ENCODE peak calls at places on chromosomes 3 and 15, in eight cellular contexts. One of them, this sample, is unnamed.

GRCh38 chr3:152458725-152459515 is 190.2 kb downstream of the MBNL1 start:
- DNase-seq in cardiac fibroblast: no peak
- DNase-seq in mucosa of descending colon: no peak
- DNase-seq in heart right ventricle: no peak
- DNase-seq in fibroblast of mammary gland: no peak
- DNase-seq in GM06990: no peak
- DNase-seq in fibroblast of the aortic adventitia: peak
- DNase-seq in psoas muscle: no peak
- DNase-seq in this sample: no peak

GRCh38 chr3:12143949-12144504 is 14.7 kb downstream of the TIMP4 start:
- DNase-seq in heart right ventricle: peak
- DNase-seq in fibroblast of the aortic adventitia: peak
- DNase-seq in cardiac fibroblast: peak
- DNase-seq in mucosa of descending colon: no peak
- DNase-seq in psoas muscle: peak
- DNase-seq in GM06990: no peak
- DNase-seq in fibroblast of mammary gland: peak
- DNase-seq in this sample: peak

GRCh38 chr15:100588638-100589242 is 13.2 kb downstream of the LINS1 start:
- DNase-seq in fibroblast of the aortic adventitia: peak
- DNase-seq in GM06990: no peak
- DNase-seq in fibroblast of mammary gland: peak
- DNase-seq in cardiac fibroblast: no peak
- DNase-seq in psoas muscle: no peak
- DNase-seq in heart right ventricle: no peak
- DNase-seq in mucosa of descending colon: no peak
- DNase-seq in this sample: peak

GRCh38 chr3:194377708-194378107 is 8.2 kb upstream of the LRRC15 start:
- DNase-seq in fibroblast of mammary gland: no peak
- DNase-seq in fibroblast of the aortic adventitia: no peak
- DNase-seq in GM06990: no peak
- DNase-seq in heart right ventricle: no peak
- DNase-seq in cardiac fibroblast: no peak
- DNase-seq in mucosa of descending colon: no peak
- DNase-seq in psoas muscle: no peak
- DNase-seq in this sample: no peak

GRCh38 chr3:195895078-195895899 is 13.1 kb downstream of the TNK2 start:
- DNase-seq in psoas muscle: peak
- DNase-seq in heart right ventricle: peak
- DNase-seq in fibroblast of mammary gland: no peak
- DNase-seq in mucosa of descending colon: peak
- DNase-seq in fibroblast of the aortic adventitia: peak
- DNase-seq in GM06990: peak
- DNase-seq in cardiac fibroblast: peak
- DNase-seq in this sample: peak

GRCh38 chr3:99172736-99173657 is 271.5 kb upstream of the DCBLD2 start:
- DNase-seq in GM06990: peak
- DNase-seq in psoas muscle: no peak
- DNase-seq in cardiac fibroblast: peak
- DNase-seq in fibroblast of the aortic adventitia: peak
- DNase-seq in fibroblast of mammary gland: peak
- DNase-seq in mucosa of descending colon: peak
- DNase-seq in heart right ventricle: peak
- DNase-seq in this sample: peak

GRCh38 chr3:149767720-149768119 is 15.4 kb upstream of the COMMD2 start:
- DNase-seq in GM06990: no peak
- DNase-seq in cardiac fibroblast: no peak
- DNase-seq in heart right ventricle: no peak
- DNase-seq in mucosa of descending colon: no peak
- DNase-seq in fibroblast of mammary gland: no peak
- DNase-seq in fibroblast of the aortic adventitia: no peak
- DNase-seq in psoas muscle: no peak
- DNase-seq in this sample: no peak

GRCh38 chr15:40807888-40808194 is 568 bp upstream of the DNAJC17 start:
- DNase-seq in fibroblast of mammary gland: peak
- DNase-seq in cardiac fibroblast: no peak
- DNase-seq in fibroblast of the aortic adventitia: no peak
- DNase-seq in psoas muscle: no peak
- DNase-seq in GM06990: no peak
- DNase-seq in heart right ventricle: no peak
- DNase-seq in mucosa of descending colon: no peak
- DNase-seq in this sample: no peak

GRCh38 chr3:81443457-81443782 is 318.0 kb downstream of the GBE1 start:
- DNase-seq in cardiac fibroblast: no peak
- DNase-seq in fibroblast of mammary gland: no peak
- DNase-seq in fibroblast of the aortic adventitia: no peak
- DNase-seq in GM06990: no peak
- DNase-seq in psoas muscle: no peak
- DNase-seq in heart right ventricle: no peak
- DNase-seq in mucosa of descending colon: no peak
- DNase-seq in this sample: no peak

DNA sequence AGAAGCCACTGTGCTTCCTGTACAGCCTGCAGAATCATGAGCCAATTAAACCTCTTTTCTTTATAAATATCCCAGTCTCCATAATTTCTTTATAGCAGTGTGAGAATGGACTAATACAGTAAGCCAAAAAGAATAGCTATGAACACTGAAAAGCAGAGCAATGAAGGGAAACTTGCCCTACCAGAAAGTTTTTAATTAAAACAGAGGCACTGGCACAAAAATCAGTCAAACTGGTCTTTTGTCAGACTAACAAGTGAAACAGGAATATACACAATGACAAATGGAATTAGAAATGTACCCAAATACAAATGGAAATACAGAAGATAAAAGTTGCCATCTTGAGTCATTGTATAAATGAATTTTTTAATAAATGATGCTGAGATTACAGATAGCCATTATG is 40.5 kb downstream of the POLQ start:
- DNase-seq in heart right ventricle: no peak
- DNase-seq in GM06990: no peak
- DNase-seq in cardiac fibroblast: no peak
- DNase-seq in mucosa of descending colon: no peak
- DNase-seq in fibroblast of mammary gland: no peak
- DNase-seq in psoas muscle: no peak
- DNase-seq in fibroblast of the aortic adventitia: no peak
- DNase-seq in this sample: no peak
- H3K4me3 ChIP-seq in heart right ventricle: no peak
- H3K4me3 ChIP-seq in GM06990: no peak
- H3K4me3 ChIP-seq in cardiac fibroblast: no peak
- H3K4me3 ChIP-seq in mucosa of descending colon: no peak
- H3K4me3 ChIP-seq in fibroblast of mammary gland: no peak
- H3K4me3 ChIP-seq in psoas muscle: no peak
- H3K4me3 ChIP-seq in fibroblast of the aortic adventitia: no peak
- H3K4me3 ChIP-seq in this sample: no peak

GRCh38 chr3:123725652-123726400 is 141.0 kb upstream of the HACD2 start:
- DNase-seq in GM06990: no peak
- DNase-seq in fibroblast of the aortic adventitia: no peak
- DNase-seq in psoas muscle: no peak
- DNase-seq in heart right ventricle: no peak
- DNase-seq in fibroblast of mammary gland: no peak
- DNase-seq in cardiac fibroblast: no peak
- DNase-seq in mucosa of descending colon: no peak
- DNase-seq in this sample: no peak

GRCh38 chr3:123720638-123721037 is 135.8 kb upstream of the HACD2 start:
- DNase-seq in GM06990: no peak
- DNase-seq in mucosa of descending colon: no peak
- DNase-seq in fibroblast of the aortic adventitia: no peak
- DNase-seq in fibroblast of mammary gland: no peak
- DNase-seq in cardiac fibroblast: no peak
- DNase-seq in psoas muscle: no peak
- DNase-seq in heart right ventricle: no peak
- DNase-seq in this sample: no peak

GRCh38 chr3:123723527-123724168 is 138.8 kb upstream of the HACD2 start:
- DNase-seq in fibroblast of the aortic adventitia: peak
- DNase-seq in fibroblast of mammary gland: peak
- DNase-seq in psoas muscle: no peak
- DNase-seq in GM06990: peak
- DNase-seq in heart right ventricle: peak
- DNase-seq in mucosa of descending colon: peak
- DNase-seq in cardiac fibroblast: peak
- DNase-seq in this sample: peak

GRCh38 chr3:123722021-123722420 is 137.2 kb upstream of the HACD2 start:
- DNase-seq in fibroblast of mammary gland: no peak
- DNase-seq in psoas muscle: no peak
- DNase-seq in GM06990: no peak
- DNase-seq in cardiac fibroblast: no peak
- DNase-seq in mucosa of descending colon: no peak
- DNase-seq in heart right ventricle: no peak
- DNase-seq in fibroblast of the aortic adventitia: no peak
- DNase-seq in this sample: no peak

GRCh38 chr3:123724306-123724705 is 139.5 kb upstream of the HACD2 start:
- DNase-seq in psoas muscle: no peak
- DNase-seq in heart right ventricle: no peak
- DNase-seq in mucosa of descending colon: no peak
- DNase-seq in fibroblast of mammary gland: no peak
- DNase-seq in GM06990: no peak
- DNase-seq in cardiac fibroblast: peak
- DNase-seq in fibroblast of the aortic adventitia: peak
- DNase-seq in this sample: no peak
- TF ChIP-seq CTCF in psoas muscle: no peak
- TF ChIP-seq CTCF in heart right ventricle: no peak
- TF ChIP-seq CTCF in mucosa of descending colon: no peak
- TF ChIP-seq CTCF in fibroblast of mammary gland: peak
- TF ChIP-seq CTCF in GM06990: no peak
- TF ChIP-seq CTCF in cardiac fibroblast: peak
- TF ChIP-seq CTCF in fibroblast of the aortic adventitia: peak
- TF ChIP-seq CTCF in this sample: peak

DNA sequence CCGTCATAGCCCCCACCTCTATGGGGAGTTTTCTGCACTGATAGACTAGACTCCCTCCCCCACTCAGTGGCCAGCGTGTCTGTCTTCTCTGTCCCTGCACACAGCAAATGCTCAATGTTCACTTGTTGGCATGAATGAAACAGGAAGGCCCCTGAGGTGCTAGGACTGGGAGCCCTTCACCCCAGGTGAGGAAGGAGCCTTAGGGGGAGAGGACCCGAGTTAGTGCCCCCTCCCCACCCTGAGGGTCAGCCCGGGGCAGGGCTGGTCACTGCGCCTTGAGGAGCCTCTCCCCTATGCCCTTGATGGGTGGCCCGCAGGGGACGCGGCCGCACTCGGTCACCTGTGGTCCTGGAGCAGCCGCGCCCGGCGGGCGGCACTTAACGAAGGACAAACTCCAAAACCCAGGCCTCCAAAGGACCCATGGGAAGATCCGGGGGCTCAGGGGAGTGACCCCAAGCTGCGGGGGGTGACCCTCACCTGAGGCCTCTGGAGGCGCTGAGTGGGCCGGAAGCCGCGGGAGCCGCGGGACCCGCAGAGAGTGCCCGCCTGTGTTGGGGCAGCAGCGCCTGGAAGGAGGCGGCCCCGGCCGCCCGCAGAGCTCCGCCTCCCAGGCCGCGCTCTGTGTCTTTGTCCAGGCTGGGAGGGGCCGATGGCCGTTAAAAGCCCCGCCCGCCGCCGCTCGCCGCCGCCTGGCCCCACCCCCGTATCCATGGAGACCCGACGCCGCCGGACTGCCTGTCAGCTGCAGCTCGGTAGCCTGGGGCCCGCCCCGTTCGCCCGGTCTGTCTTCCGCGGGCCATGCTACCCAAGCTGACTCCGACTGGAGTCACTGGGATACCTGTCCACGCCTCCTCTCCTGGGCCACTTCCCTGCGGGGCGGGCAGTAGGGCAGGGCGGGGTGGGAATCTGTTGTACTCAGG is 15.4 kb upstream of the FANCD2 start:
- DNase-seq in cardiac fibroblast: peak
- DNase-seq in heart right ventricle: peak
- DNase-seq in fibroblast of the aortic adventitia: peak
- DNase-seq in psoas muscle: peak
- DNase-seq in mucosa of descending colon: peak
- DNase-seq in GM06990: peak
- DNase-seq in fibroblast of mammary gland: peak
- DNase-seq in this sample: peak
- H3K4me3 ChIP-seq in cardiac fibroblast: peak
- H3K4me3 ChIP-seq in heart right ventricle: peak
- H3K4me3 ChIP-seq in fibroblast of the aortic adventitia: peak
- H3K4me3 ChIP-seq in psoas muscle: peak
- H3K4me3 ChIP-seq in mucosa of descending colon: peak
- H3K4me3 ChIP-seq in GM06990: peak
- H3K4me3 ChIP-seq in fibroblast of mammary gland: peak
- H3K4me3 ChIP-seq in this sample: peak

DNA sequence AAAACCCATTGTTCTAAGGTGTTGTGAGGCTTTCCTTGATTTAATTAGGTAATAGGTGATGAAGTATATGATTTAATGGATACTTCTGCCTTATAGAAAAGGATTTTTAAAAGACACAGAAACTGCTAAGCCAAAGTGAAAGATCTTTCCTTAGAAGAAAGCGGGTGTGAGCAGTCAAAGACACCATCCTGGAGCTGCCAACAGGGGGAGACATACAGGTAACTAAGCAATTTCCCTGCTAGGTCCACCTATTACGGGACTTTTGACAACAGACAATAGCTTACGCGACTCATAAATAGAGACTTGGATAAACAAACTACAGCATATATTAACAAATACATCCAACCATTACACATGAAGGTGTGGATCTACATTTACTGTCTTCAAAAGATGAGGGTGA is 669.5 kb downstream of the SQOR start:
- DNase-seq in cardiac fibroblast: no peak
- DNase-seq in fibroblast of mammary gland: peak
- DNase-seq in GM06990: no peak
- DNase-seq in psoas muscle: no peak
- DNase-seq in mucosa of descending colon: peak
- DNase-seq in heart right ventricle: no peak
- DNase-seq in fibroblast of the aortic adventitia: no peak
- DNase-seq in this sample: no peak
- TF ChIP-seq CTCF in cardiac fibroblast: peak
- TF ChIP-seq CTCF in fibroblast of mammary gland: peak
- TF ChIP-seq CTCF in GM06990: peak
- TF ChIP-seq CTCF in psoas muscle: no peak
- TF ChIP-seq CTCF in mucosa of descending colon: no peak
- TF ChIP-seq CTCF in heart right ventricle: no peak
- TF ChIP-seq CTCF in fibroblast of the aortic adventitia: peak
- TF ChIP-seq CTCF in this sample: peak

GRCh38 chr15:70763120-70763949 is at the start of gene UACA:
- DNase-seq in cardiac fibroblast: peak
- DNase-seq in fibroblast of the aortic adventitia: peak
- DNase-seq in heart right ventricle: peak
- DNase-seq in GM06990: peak
- DNase-seq in fibroblast of mammary gland: peak
- DNase-seq in psoas muscle: peak
- DNase-seq in mucosa of descending colon: peak
- DNase-seq in this sample: peak

GRCh38 chr15:70762469-70763119 is 764 bp downstream of the UACA start:
- DNase-seq in psoas muscle: peak
- DNase-seq in cardiac fibroblast: peak
- DNase-seq in fibroblast of the aortic adventitia: peak
- DNase-seq in heart right ventricle: peak
- DNase-seq in GM06990: peak
- DNase-seq in fibroblast of mammary gland: peak
- DNase-seq in mucosa of descending colon: peak
- DNase-seq in this sample: peak

GRCh38 chr15:70763950-70764730 is 782 bp upstream of the UACA start:
- DNase-seq in fibroblast of mammary gland: no peak
- DNase-seq in cardiac fibroblast: no peak
- DNase-seq in heart right ventricle: no peak
- DNase-seq in GM06990: no peak
- DNase-seq in psoas muscle: no peak
- DNase-seq in fibroblast of the aortic adventitia: no peak
- DNase-seq in mucosa of descending colon: peak
- DNase-seq in this sample: no peak

GRCh38 chr15:70761046-70761445 is 2.3 kb downstream of the UACA start:
- DNase-seq in psoas muscle: no peak
- DNase-seq in mucosa of descending colon: no peak
- DNase-seq in heart right ventricle: no peak
- DNase-seq in cardiac fibroblast: no peak
- DNase-seq in fibroblast of mammary gland: no peak
- DNase-seq in GM06990: no peak
- DNase-seq in fibroblast of the aortic adventitia: no peak
- DNase-seq in this sample: no peak

GRCh38 chr15:70761931-70762468 is 1.4 kb downstream of the UACA start:
- DNase-seq in cardiac fibroblast: peak
- DNase-seq in psoas muscle: no peak
- DNase-seq in fibroblast of mammary gland: no peak
- DNase-seq in heart right ventricle: no peak
- DNase-seq in GM06990: no peak
- DNase-seq in fibroblast of the aortic adventitia: peak
- DNase-seq in mucosa of descending colon: no peak
- DNase-seq in this sample: no peak
- H3K4me3 ChIP-seq in cardiac fibroblast: peak
- H3K4me3 ChIP-seq in psoas muscle: peak
- H3K4me3 ChIP-seq in fibroblast of mammary gland: peak
- H3K4me3 ChIP-seq in heart right ventricle: peak
- H3K4me3 ChIP-seq in GM06990: no peak
- H3K4me3 ChIP-seq in fibroblast of the aortic adventitia: peak
- H3K4me3 ChIP-seq in mucosa of descending colon: peak
- H3K4me3 ChIP-seq in this sample: peak